ENCODE peak calls at places on chromosomes 3 and 15, in six cellular contexts. One of them, this sample, is unnamed.

GRCh38 chr15:67137951-67138935 is 72.8 kb downstream of the SMAD3 start:
- DNase-seq in fibroblast of pulmonary artery: no peak
- DNase-seq in stimulated activated CD4-positive, alpha-beta T cell treated with anti-CD3 and anti-CD28 coated beads, Interleukin-2, amount 100 ng/mL, for 48 hours: no peak
- DNase-seq in H7: peak
- DNase-seq in LNCaP clone FGC: no peak
- DNase-seq in stimulated activated CD8-positive, alpha-beta memory T cell treated with anti-CD3 and anti-CD28 coated beads, Interleukin-4, amount 100 ng/mL, for 1 hour: no peak
- DNase-seq in this sample: no peak

GRCh38 chr3:109642042-109642441 is 304.7 kb upstream of the DPPA4 start:
- DNase-seq in LNCaP clone FGC: no peak
- DNase-seq in stimulated activated CD8-positive, alpha-beta memory T cell treated with anti-CD3 and anti-CD28 coated beads, Interleukin-4, amount 100 ng/mL, for 1 hour: no peak
- DNase-seq in fibroblast of pulmonary artery: no peak
- DNase-seq in H7: no peak
- DNase-seq in stimulated activated CD4-positive, alpha-beta T cell treated with anti-CD3 and anti-CD28 coated beads, Interleukin-2, amount 100 ng/mL, for 48 hours: no peak
- DNase-seq in this sample: no peak

GRCh38 chr3:51245871-51246270 is 139.2 kb upstream of the MANF start:
- DNase-seq in H7: no peak
- DNase-seq in fibroblast of pulmonary artery: no peak
- DNase-seq in LNCaP clone FGC: no peak
- DNase-seq in stimulated activated CD8-positive, alpha-beta memory T cell treated with anti-CD3 and anti-CD28 coated beads, Interleukin-4, amount 100 ng/mL, for 1 hour: no peak
- DNase-seq in stimulated activated CD4-positive, alpha-beta T cell treated with anti-CD3 and anti-CD28 coated beads, Interleukin-2, amount 100 ng/mL, for 48 hours: no peak
- DNase-seq in this sample: no peak

GRCh38 chr3:119311191-119311925 is 17.2 kb downstream of the ARHGAP31 start:
- DNase-seq in stimulated activated CD8-positive, alpha-beta memory T cell treated with anti-CD3 and anti-CD28 coated beads, Interleukin-4, amount 100 ng/mL, for 1 hour: no peak
- DNase-seq in H7: no peak
- DNase-seq in LNCaP clone FGC: no peak
- DNase-seq in stimulated activated CD4-positive, alpha-beta T cell treated with anti-CD3 and anti-CD28 coated beads, Interleukin-2, amount 100 ng/mL, for 48 hours: no peak
- DNase-seq in fibroblast of pulmonary artery: peak
- DNase-seq in this sample: no peak

GRCh38 chr3:16885948-16886683 is 1.4 kb downstream of the PLCL2 start:
- DNase-seq in H7: no peak
- DNase-seq in LNCaP clone FGC: no peak
- DNase-seq in stimulated activated CD4-positive, alpha-beta T cell treated with anti-CD3 and anti-CD28 coated beads, Interleukin-2, amount 100 ng/mL, for 48 hours: no peak
- DNase-seq in fibroblast of pulmonary artery: peak
- DNase-seq in stimulated activated CD8-positive, alpha-beta memory T cell treated with anti-CD3 and anti-CD28 coated beads, Interleukin-4, amount 100 ng/mL, for 1 hour: no peak
- DNase-seq in this sample: no peak

GRCh38 chr15:52642386-52643361 is 36.5 kb downstream of the ATOSA start:
- DNase-seq in LNCaP clone FGC: no peak
- DNase-seq in stimulated activated CD8-positive, alpha-beta memory T cell treated with anti-CD3 and anti-CD28 coated beads, Interleukin-4, amount 100 ng/mL, for 1 hour: no peak
- DNase-seq in fibroblast of pulmonary artery: peak
- DNase-seq in H7: no peak
- DNase-seq in stimulated activated CD4-positive, alpha-beta T cell treated with anti-CD3 and anti-CD28 coated beads, Interleukin-2, amount 100 ng/mL, for 48 hours: no peak
- DNase-seq in this sample: no peak

GRCh38 chr15:29990035-29990434 is 92.7 kb upstream of the GOLGA8J start:
- DNase-seq in fibroblast of pulmonary artery: no peak
- DNase-seq in stimulated activated CD4-positive, alpha-beta T cell treated with anti-CD3 and anti-CD28 coated beads, Interleukin-2, amount 100 ng/mL, for 48 hours: no peak
- DNase-seq in stimulated activated CD8-positive, alpha-beta memory T cell treated with anti-CD3 and anti-CD28 coated beads, Interleukin-4, amount 100 ng/mL, for 1 hour: no peak
- DNase-seq in LNCaP clone FGC: no peak
- DNase-seq in H7: no peak
- DNase-seq in this sample: no peak

GRCh38 chr3:42649006-42649405 is 4.5 kb upstream of the ZBTB47 start:
- DNase-seq in LNCaP clone FGC: no peak
- DNase-seq in stimulated activated CD4-positive, alpha-beta T cell treated with anti-CD3 and anti-CD28 coated beads, Interleukin-2, amount 100 ng/mL, for 48 hours: no peak
- DNase-seq in fibroblast of pulmonary artery: no peak
- DNase-seq in stimulated activated CD8-positive, alpha-beta memory T cell treated with anti-CD3 and anti-CD28 coated beads, Interleukin-4, amount 100 ng/mL, for 1 hour: no peak
- DNase-seq in H7: no peak
- DNase-seq in this sample: no peak

GRCh38 chr3:184016820-184017671 is 638 bp downstream of the ABCC5 start:
- DNase-seq in H7: peak
- DNase-seq in fibroblast of pulmonary artery: peak
- DNase-seq in LNCaP clone FGC: no peak
- DNase-seq in stimulated activated CD8-positive, alpha-beta memory T cell treated with anti-CD3 and anti-CD28 coated beads, Interleukin-4, amount 100 ng/mL, for 1 hour: peak
- DNase-seq in stimulated activated CD4-positive, alpha-beta T cell treated with anti-CD3 and anti-CD28 coated beads, Interleukin-2, amount 100 ng/mL, for 48 hours: peak
- DNase-seq in this sample: no peak

GRCh38 chr15:48190932-48191573 is 412 bp upstream of the CTXN2 start:
- DNase-seq in H7: peak
- DNase-seq in LNCaP clone FGC: peak
- DNase-seq in stimulated activated CD4-positive, alpha-beta T cell treated with anti-CD3 and anti-CD28 coated beads, Interleukin-2, amount 100 ng/mL, for 48 hours: peak
- DNase-seq in stimulated activated CD8-positive, alpha-beta memory T cell treated with anti-CD3 and anti-CD28 coated beads, Interleukin-4, amount 100 ng/mL, for 1 hour: no peak
- DNase-seq in fibroblast of pulmonary artery: peak
- DNase-seq in this sample: no peak

GRCh38 chr3:62777130-62777529 is 98.1 kb downstream of the CADPS start:
- DNase-seq in fibroblast of pulmonary artery: no peak
- DNase-seq in H7: no peak
- DNase-seq in LNCaP clone FGC: no peak
- DNase-seq in stimulated activated CD8-positive, alpha-beta memory T cell treated with anti-CD3 and anti-CD28 coated beads, Interleukin-4, amount 100 ng/mL, for 1 hour: no peak
- DNase-seq in stimulated activated CD4-positive, alpha-beta T cell treated with anti-CD3 and anti-CD28 coated beads, Interleukin-2, amount 100 ng/mL, for 48 hours: no peak
- DNase-seq in this sample: no peak

GRCh38 chr3:196528639-196529233 is 13.6 kb upstream of the SMCO1 start:
- DNase-seq in stimulated activated CD4-positive, alpha-beta T cell treated with anti-CD3 and anti-CD28 coated beads, Interleukin-2, amount 100 ng/mL, for 48 hours: peak
- DNase-seq in H7: peak
- DNase-seq in stimulated activated CD8-positive, alpha-beta memory T cell treated with anti-CD3 and anti-CD28 coated beads, Interleukin-4, amount 100 ng/mL, for 1 hour: peak
- DNase-seq in fibroblast of pulmonary artery: peak
- DNase-seq in LNCaP clone FGC: no peak
- DNase-seq in this sample: no peak

GRCh38 chr15:89043031-89044002 is 44.9 kb upstream of the ABHD2 start:
- DNase-seq in LNCaP clone FGC: no peak
- DNase-seq in H7: no peak
- DNase-seq in stimulated activated CD8-positive, alpha-beta memory T cell treated with anti-CD3 and anti-CD28 coated beads, Interleukin-4, amount 100 ng/mL, for 1 hour: no peak
- DNase-seq in fibroblast of pulmonary artery: no peak
- DNase-seq in stimulated activated CD4-positive, alpha-beta T cell treated with anti-CD3 and anti-CD28 coated beads, Interleukin-2, amount 100 ng/mL, for 48 hours: no peak
- DNase-seq in this sample: no peak

GRCh38 chr3:51585197-51585596 is 46.7 kb downstream of the RAD54L2 start:
- DNase-seq in fibroblast of pulmonary artery: no peak
- DNase-seq in stimulated activated CD4-positive, alpha-beta T cell treated with anti-CD3 and anti-CD28 coated beads, Interleukin-2, amount 100 ng/mL, for 48 hours: no peak
- DNase-seq in H7: no peak
- DNase-seq in LNCaP clone FGC: no peak
- DNase-seq in stimulated activated CD8-positive, alpha-beta memory T cell treated with anti-CD3 and anti-CD28 coated beads, Interleukin-4, amount 100 ng/mL, for 1 hour: no peak
- DNase-seq in this sample: no peak

GRCh38 chr3:45272828-45273470 is 46.9 kb upstream of the TMEM158 start:
- DNase-seq in stimulated activated CD8-positive, alpha-beta memory T cell treated with anti-CD3 and anti-CD28 coated beads, Interleukin-4, amount 100 ng/mL, for 1 hour: no peak
- DNase-seq in H7: no peak
- DNase-seq in fibroblast of pulmonary artery: no peak
- DNase-seq in LNCaP clone FGC: peak
- DNase-seq in stimulated activated CD4-positive, alpha-beta T cell treated with anti-CD3 and anti-CD28 coated beads, Interleukin-2, amount 100 ng/mL, for 48 hours: no peak
- DNase-seq in this sample: no peak

GRCh38 chr3:58006661-58007060 is 1.6 kb upstream of the FLNB start:
- DNase-seq in stimulated activated CD4-positive, alpha-beta T cell treated with anti-CD3 and anti-CD28 coated beads, Interleukin-2, amount 100 ng/mL, for 48 hours: no peak
- DNase-seq in fibroblast of pulmonary artery: no peak
- DNase-seq in LNCaP clone FGC: no peak
- DNase-seq in stimulated activated CD8-positive, alpha-beta memory T cell treated with anti-CD3 and anti-CD28 coated beads, Interleukin-4, amount 100 ng/mL, for 1 hour: no peak
- DNase-seq in H7: no peak
- DNase-seq in this sample: no peak

GRCh38 chr3:174958671-174959328 is 99.7 kb downstream of the NAALADL2 start:
- DNase-seq in fibroblast of pulmonary artery: peak
- DNase-seq in stimulated activated CD4-positive, alpha-beta T cell treated with anti-CD3 and anti-CD28 coated beads, Interleukin-2, amount 100 ng/mL, for 48 hours: no peak
- DNase-seq in stimulated activated CD8-positive, alpha-beta memory T cell treated with anti-CD3 and anti-CD28 coated beads, Interleukin-4, amount 100 ng/mL, for 1 hour: no peak
- DNase-seq in LNCaP clone FGC: no peak
- DNase-seq in H7: no peak
- DNase-seq in this sample: no peak

GRCh38 chr3:182315313-182315712 is 478.0 kb upstream of the ATP11B start:
- DNase-seq in stimulated activated CD4-positive, alpha-beta T cell treated with anti-CD3 and anti-CD28 coated beads, Interleukin-2, amount 100 ng/mL, for 48 hours: no peak
- DNase-seq in fibroblast of pulmonary artery: no peak
- DNase-seq in stimulated activated CD8-positive, alpha-beta memory T cell treated with anti-CD3 and anti-CD28 coated beads, Interleukin-4, amount 100 ng/mL, for 1 hour: no peak
- DNase-seq in H7: no peak
- DNase-seq in LNCaP clone FGC: no peak
- DNase-seq in this sample: no peak

GRCh38 chr3:190444036-190444435 is 5.7 kb downstream of the TMEM207 start:
- DNase-seq in LNCaP clone FGC: no peak
- DNase-seq in fibroblast of pulmonary artery: no peak
- DNase-seq in stimulated activated CD8-positive, alpha-beta memory T cell treated with anti-CD3 and anti-CD28 coated beads, Interleukin-4, amount 100 ng/mL, for 1 hour: no peak
- DNase-seq in stimulated activated CD4-positive, alpha-beta T cell treated with anti-CD3 and anti-CD28 coated beads, Interleukin-2, amount 100 ng/mL, for 48 hours: no peak
- DNase-seq in H7: no peak
- DNase-seq in this sample: no peak

GRCh38 chr3:122416966-122417365 is 1.1 kb upstream of the WDR5B start:
- DNase-seq in LNCaP clone FGC: no peak
- DNase-seq in fibroblast of pulmonary artery: peak
- DNase-seq in H7: no peak
- DNase-seq in stimulated activated CD4-positive, alpha-beta T cell treated with anti-CD3 and anti-CD28 coated beads, Interleukin-2, amount 100 ng/mL, for 48 hours: no peak
- DNase-seq in stimulated activated CD8-positive, alpha-beta memory T cell treated with anti-CD3 and anti-CD28 coated beads, Interleukin-4, amount 100 ng/mL, for 1 hour: no peak
- DNase-seq in this sample: no peak

GRCh38 chr3:172193436-172193835 is 154.1 kb downstream of the FNDC3B start:
- DNase-seq in fibroblast of pulmonary artery: no peak
- DNase-seq in stimulated activated CD4-positive, alpha-beta T cell treated with anti-CD3 and anti-CD28 coated beads, Interleukin-2, amount 100 ng/mL, for 48 hours: no peak
- DNase-seq in stimulated activated CD8-positive, alpha-beta memory T cell treated with anti-CD3 and anti-CD28 coated beads, Interleukin-4, amount 100 ng/mL, for 1 hour: no peak
- DNase-seq in H7: no peak
- DNase-seq in LNCaP clone FGC: no peak
- DNase-seq in this sample: no peak

GRCh38 chr15:72338148-72338547 is 18.2 kb upstream of the CELF6 start:
- DNase-seq in stimulated activated CD4-positive, alpha-beta T cell treated with anti-CD3 and anti-CD28 coated beads, Interleukin-2, amount 100 ng/mL, for 48 hours: no peak
- DNase-seq in LNCaP clone FGC: no peak
- DNase-seq in stimulated activated CD8-positive, alpha-beta memory T cell treated with anti-CD3 and anti-CD28 coated beads, Interleukin-4, amount 100 ng/mL, for 1 hour: no peak
- DNase-seq in fibroblast of pulmonary artery: no peak
- DNase-seq in H7: no peak
- DNase-seq in this sample: no peak